ENCODE peak calls at places on chromosomes 13 and 19, in eight cellular contexts. O is B cell; K is GM04503; B is HS-5; L is A172; A is astrocyte of the spinal cord; Z is activated naive CD4-positive, alpha-beta T cell treated with anti-CD3 and anti-CD28 coated beads for 36 hours; X is HTR-8/SVneo. T is an unnamed sample.

GRCh38 chr13:94173312-94173854 is 306.1 kb downstream of the DCT start:
- DNase-seq in L (no peak), B (no peak), O (no peak), K (peak; percentile 33), A (peak; percentile 77), X (no peak), Z (no peak), T (no peak)

GRCh38 chr13:111177081-111177711 is 62.1 kb downstream of the ARHGEF7 start:
- DNase-seq in A (peak; percentile 89), K (no peak), Z (peak; percentile 68), B (no peak), X (no peak), O (no peak), L (no peak), T (no peak)

GRCh38 chr13:65744761-65745160 is 1485.4 kb downstream of the PCDH9 start:
- DNase-seq in O (no peak), L (no peak), X (no peak), K (peak; percentile 14), A (peak; percentile 12), Z (no peak), B (no peak), T (no peak)

GRCh38 chr13:44299142-44299541 is 74.5 kb upstream of the SERP2 start:
- DNase-seq in K (no peak), O (no peak), L (no peak), Z (no peak), B (no peak), X (no peak), A (no peak), T (no peak)

GRCh38 chr13:29508130-29508873 is 87.2 kb downstream of the SLC7A1 start:
- DNase-seq in X (peak; percentile 76), A (peak; percentile 85), O (peak; percentile 88), K (no peak), B (no peak), Z (peak; percentile 84), L (peak; percentile 78), T (peak; percentile 61)

GRCh38 chr19:17292301-17293074 is 10.7 kb downstream of the ABHD8 start:
- DNase-seq in X (peak; percentile 85), Z (peak; percentile 88), L (peak; percentile 87), B (peak; percentile 59), K (peak; percentile 71), A (peak; percentile 83), O (peak; percentile 99), T (peak; percentile 86)

GRCh38 chr13:40408602-40409001 is 257.8 kb downstream of the FOXO1 start:
- DNase-seq in B (peak; percentile 45), Z (no peak), X (peak; percentile 37), K (no peak), A (peak; percentile 22), L (peak; percentile 80), O (no peak), T (no peak)

GRCh38 chr13:112616586-112617381 is 28.8 kb upstream of the TUBGCP3 start:
- DNase-seq in K (no peak), O (no peak), A (peak; percentile 13), L (peak; percentile 25), Z (peak; percentile 47), X (peak; percentile 45), B (no peak), T (peak; percentile 40)

GRCh38 chr19:12748489-12748888 is 3.1 kb upstream of the BEST2 start:
- DNase-seq in A (no peak), Z (no peak), X (no peak), B (no peak), K (no peak), O (no peak), L (no peak), T (no peak)

GRCh38 chr19:32691952-32692726 is 518 bp downstream of the NUDT19 start:
- DNase-seq in X (no peak), B (no peak), K (peak; percentile 30), O (peak; percentile 72), A (peak; percentile 62), Z (peak; percentile 69), L (peak; percentile 28), T (no peak)

GRCh38 chr19:15353908-15354307 is 21.6 kb upstream of the BRD4 start:
- DNase-seq in L (no peak), B (no peak), X (no peak), K (no peak), A (no peak), O (no peak), Z (no peak), T (no peak)